ENCODE peak calls at places on chromosome 6, in four cellular contexts. L is GM12878, D is substantia nigra, E is BJ. V is an unnamed sample.

GRCh38 chr6:132132420-132132819 is 181.2 kb upstream of the CCN2 start:
- DNase-seq in L (no peak), D (no peak), E (no peak), V (no peak)

GRCh38 chr6:89727501-89727900 is 89.0 kb upstream of the LYRM2 start:
- DNase-seq in L (no peak), D (no peak), E (no peak), V (no peak)

GRCh38 chr6:46626228-46626909 is 26.2 kb downstream of the CYP39A1 start:
- DNase-seq in L (peak), D (no peak), E (peak), V (peak)

GRCh38 chr6:25925808-25926325 is 4.6 kb downstream of the SLC17A2 start:
- DNase-seq in L (no peak), D (no peak), E (no peak), V (no peak)

GRCh38 chr6:24720131-24720603 is 1.2 kb upstream of the C6orf62 start:
- DNase-seq in L (no peak), D (no peak), E (no peak), V (no peak)

GRCh38 chr6:157990321-157991066 is 8.8 kb downstream of the SYNJ2 start:
- DNase-seq in L (no peak), D (no peak), E (no peak), V (no peak)

GRCh38 chr6:120056085-120056484 is 706.5 kb upstream of the MAN1A1 start:
- DNase-seq in L (no peak), D (no peak), E (no peak), V (no peak)

GRCh38 chr6:148166339-148166949 is 176.2 kb upstream of the SASH1 start:
- DNase-seq in L (no peak), D (no peak), E (no peak), V (no peak)

GRCh38 chr6:143058987-143059386 is 1.7 kb upstream of the AIG1 start:
- DNase-seq in L (no peak), D (no peak), E (no peak), V (no peak)

GRCh38 chr6:35014786-35015185 is 125.7 kb downstream of the ANKS1A start:
- DNase-seq in L (no peak), D (no peak), E (peak), V (no peak)

GRCh38 chr6:131890091-131890490 is 61.1 kb downstream of the CCN2 start:
- DNase-seq in L (no peak), D (no peak), E (no peak), V (no peak)

GRCh38 chr6:128062882-128063603 is 162.2 kb upstream of the THEMIS start:
- DNase-seq in L (no peak), D (no peak), E (no peak), V (no peak)

GRCh38 chr6:52393780-52394179 is 26.4 kb upstream of the EFHC1 start:
- DNase-seq in L (no peak), D (no peak), E (no peak), V (no peak)

GRCh38 chr6:156563710-156564109 is 213.5 kb upstream of the ARID1B start:
- DNase-seq in L (no peak), D (no peak), E (no peak), V (no peak)

GRCh38 chr6:14877758-14878157 is 368.1 kb upstream of the JARID2 start:
- DNase-seq in L (no peak), D (no peak), E (no peak), V (no peak)

V was measured in GM04503.